ENCODE peak calls at places on chromosomes 13 and 19, in five cellular contexts. One of them, this sample, is unnamed.

GRCh38 chr13:45133396-45134118 is 13.2 kb downstream of the GTF2F2 start:
- DNase-seq in K562: no peak
- DNase-seq in GM12878: no peak
- DNase-seq in H1: no peak
- DNase-seq in HepG2: no peak
- DNase-seq in this sample: peak; percentile 23

GRCh38 chr19:35518313-35518712 is 4.9 kb upstream of the DMKN start:
- DNase-seq in HepG2: no peak
- DNase-seq in GM12878: no peak
- DNase-seq in H1: no peak
- DNase-seq in K562: no peak
- DNase-seq in this sample: peak; percentile 19

GRCh38 chr19:23992348-23992747 is 77.7 kb downstream of the ZNF726 start:
- DNase-seq in H1: no peak
- DNase-seq in HepG2: no peak
- DNase-seq in K562: no peak
- DNase-seq in GM12878: no peak
- DNase-seq in this sample: no peak

GRCh38 chr13:36981156-36981743 is 17.9 kb downstream of the ALG5 start:
- DNase-seq in K562: peak; percentile 10
- DNase-seq in GM12878: no peak
- DNase-seq in HepG2: peak; percentile 45
- DNase-seq in H1: no peak
- DNase-seq in this sample: no peak

GRCh38 chr13:46062190-46062589 is 9.6 kb upstream of the ZC3H13 start:
- DNase-seq in H1: no peak
- DNase-seq in GM12878: no peak
- DNase-seq in K562: no peak
- DNase-seq in HepG2: no peak
- DNase-seq in this sample: no peak

GRCh38 chr19:47075179-47075811 is 26.9 kb upstream of the TMEM160 start:
- DNase-seq in GM12878: no peak
- DNase-seq in H1: no peak
- DNase-seq in HepG2: no peak
- DNase-seq in K562: no peak
- DNase-seq in this sample: no peak

GRCh38 chr19:44623080-44623479 is 9.7 kb downstream of the IGSF23 start:
- DNase-seq in K562: no peak
- DNase-seq in HepG2: no peak
- DNase-seq in GM12878: no peak
- DNase-seq in H1: no peak
- DNase-seq in this sample: no peak

GRCh38 chr19:6065685-6066365 is 44.5 kb downstream of the RFX2 start:
- DNase-seq in K562: peak; percentile 87
- DNase-seq in GM12878: no peak
- DNase-seq in H1: no peak
- DNase-seq in HepG2: peak; percentile 87
- DNase-seq in this sample: no peak

GRCh38 chr19:50795665-50796073 is 5.5 kb downstream of the ACP4 start:
- DNase-seq in HepG2: no peak
- DNase-seq in GM12878: no peak
- DNase-seq in K562: no peak
- DNase-seq in H1: no peak
- DNase-seq in this sample: no peak

GRCh38 chr13:99119686-99120085 is 81.0 kb upstream of the UBAC2 start:
- DNase-seq in HepG2: no peak
- DNase-seq in H1: no peak
- DNase-seq in K562: no peak
- DNase-seq in GM12878: no peak
- DNase-seq in this sample: no peak

GRCh38 chr13:62697702-62698101 is 1282.1 kb upstream of the PCDH20 start:
- DNase-seq in H1: no peak
- DNase-seq in GM12878: no peak
- DNase-seq in K562: no peak
- DNase-seq in HepG2: no peak
- DNase-seq in this sample: no peak

DNA sequence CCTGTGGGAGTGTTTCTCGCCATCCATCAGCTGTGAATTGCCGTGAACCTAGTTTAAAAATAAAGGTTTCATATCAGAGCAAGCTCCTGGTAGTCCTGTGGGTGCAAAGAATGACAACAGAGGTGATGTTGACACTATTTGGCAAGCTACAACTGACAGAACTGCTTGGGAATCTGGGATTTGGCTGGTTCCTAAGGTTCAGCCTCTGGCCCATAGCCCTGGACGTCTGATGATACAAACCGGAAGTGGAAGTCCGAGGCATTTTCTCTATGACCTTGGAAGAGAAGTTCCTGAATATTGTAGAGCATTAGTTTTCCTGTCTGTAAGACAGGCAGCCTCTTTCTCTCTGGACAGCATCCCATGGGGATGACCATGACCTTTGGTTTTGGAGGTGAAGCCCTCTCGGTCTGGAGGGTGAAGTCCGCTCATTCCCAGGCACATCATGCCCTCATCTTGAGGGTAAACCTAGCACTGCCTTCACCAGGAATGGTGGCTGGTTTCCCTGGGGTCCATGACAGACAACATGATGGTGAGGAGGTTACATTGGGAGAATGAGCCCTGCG is 29.1 kb downstream of the GATAD2A start:
- DNase-seq in HepG2: no peak
- DNase-seq in H1: no peak
- DNase-seq in K562: no peak
- DNase-seq in GM12878: no peak
- DNase-seq in this sample: no peak
- TF ChIP-seq MAX in HepG2: no peak
- TF ChIP-seq MAX in H1: no peak
- TF ChIP-seq MAX in K562: no peak
- TF ChIP-seq MAX in GM12878: no peak
- TF ChIP-seq MAX in this sample: no peak

DNA sequence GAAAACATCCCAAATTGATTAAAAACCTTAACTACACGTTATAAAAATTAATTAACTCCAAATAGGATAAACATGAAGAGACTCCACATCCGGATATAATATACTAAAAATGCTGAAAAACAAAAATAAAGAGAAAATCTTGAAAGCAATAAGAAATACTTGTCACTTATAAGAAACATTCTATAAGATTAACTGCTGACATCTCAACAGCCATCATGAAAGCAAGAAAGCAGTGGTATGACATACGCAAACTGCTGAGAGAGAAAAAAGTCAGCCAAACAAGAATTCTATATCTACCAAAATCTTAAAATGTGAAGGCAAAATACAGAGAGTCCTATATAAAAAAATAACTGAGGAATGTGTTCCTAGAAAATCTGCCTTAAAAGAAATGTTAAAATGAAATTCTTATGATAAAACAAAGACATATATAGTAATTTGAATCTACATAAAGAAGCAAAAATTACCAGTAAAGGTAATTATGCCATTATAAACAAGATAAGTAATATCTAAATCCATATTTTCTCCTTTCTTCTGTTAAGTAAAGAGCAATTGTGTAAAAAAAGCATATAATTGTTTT is 1851.1 kb downstream of the PCDH9 start:
- DNase-seq in H1: no peak
- DNase-seq in GM12878: no peak
- DNase-seq in K562: no peak
- DNase-seq in HepG2: no peak
- DNase-seq in this sample: peak; percentile 22
- TF ChIP-seq ZNF274 in H1: no peak
- TF ChIP-seq ZNF274 in GM12878: no peak
- TF ChIP-seq ZNF274 in K562: no peak
- TF ChIP-seq ZNF274 in HepG2: no peak
- TF ChIP-seq ZNF274 in this sample: no peak

GRCh38 chr13:94115054-94115453 is 364.4 kb downstream of the DCT start:
- DNase-seq in H1: no peak
- DNase-seq in HepG2: no peak
- DNase-seq in K562: no peak
- DNase-seq in GM12878: no peak
- DNase-seq in this sample: no peak
- TF ChIP-seq MAX in H1: no peak
- TF ChIP-seq MAX in HepG2: no peak
- TF ChIP-seq MAX in K562: no peak
- TF ChIP-seq MAX in GM12878: no peak
- TF ChIP-seq MAX in this sample: no peak

GRCh38 chr19:38551450-38551813 is 66.3 kb downstream of the MAP4K1 start:
- DNase-seq in K562: no peak
- DNase-seq in GM12878: peak; percentile 52
- DNase-seq in HepG2: no peak
- DNase-seq in H1: no peak
- DNase-seq in this sample: no peak
- TF ChIP-seq ZNF274 in K562: no peak
- TF ChIP-seq ZNF274 in GM12878: no peak
- TF ChIP-seq ZNF274 in HepG2: no peak
- TF ChIP-seq ZNF274 in H1: no peak
- TF ChIP-seq ZNF274 in this sample: no peak

DNA sequence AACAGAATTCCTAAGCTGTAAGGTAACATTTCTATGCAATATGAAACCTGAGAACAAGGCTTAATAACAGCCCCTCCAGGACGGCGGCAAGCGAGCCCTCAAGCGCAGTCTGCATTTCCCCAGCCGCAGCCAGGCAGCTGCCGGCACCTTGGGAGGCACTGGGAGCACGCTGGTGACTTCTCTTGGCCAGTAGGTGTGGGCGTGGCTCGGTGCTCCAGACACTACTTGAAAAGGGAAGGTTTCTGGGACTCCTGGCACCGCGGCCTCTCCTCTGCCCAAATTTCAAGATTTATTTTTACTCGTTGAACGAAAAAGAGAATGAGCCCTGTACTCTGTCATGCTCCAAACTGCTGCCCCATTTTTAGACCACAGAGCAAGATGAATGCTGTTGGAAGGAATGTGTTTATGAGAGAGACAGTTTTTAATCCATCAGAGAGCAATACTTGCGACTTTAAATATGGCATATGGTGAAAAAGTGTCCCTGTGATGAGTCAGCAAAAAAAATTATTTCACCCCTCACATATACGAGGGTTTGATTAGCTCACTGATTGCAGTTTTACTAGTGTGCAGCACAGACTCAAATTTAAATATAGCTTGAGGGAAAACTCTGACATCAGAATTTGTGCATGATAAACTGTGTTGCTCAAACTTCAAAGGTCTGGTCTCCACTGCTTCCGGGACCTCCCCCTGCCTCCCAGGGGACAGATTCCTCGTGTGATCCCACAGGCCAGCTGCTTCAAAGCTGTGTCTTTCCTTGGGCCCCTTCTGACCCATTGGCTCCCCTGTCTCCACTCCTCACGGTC is 81.3 kb downstream of the COL4A2 start:
- DNase-seq in H1: no peak
- DNase-seq in GM12878: no peak
- DNase-seq in K562: no peak
- DNase-seq in HepG2: no peak
- DNase-seq in this sample: no peak
- TF ChIP-seq MAX in H1: no peak
- TF ChIP-seq MAX in GM12878: no peak
- TF ChIP-seq MAX in K562: no peak
- TF ChIP-seq MAX in HepG2: no peak
- TF ChIP-seq MAX in this sample: no peak

DNA sequence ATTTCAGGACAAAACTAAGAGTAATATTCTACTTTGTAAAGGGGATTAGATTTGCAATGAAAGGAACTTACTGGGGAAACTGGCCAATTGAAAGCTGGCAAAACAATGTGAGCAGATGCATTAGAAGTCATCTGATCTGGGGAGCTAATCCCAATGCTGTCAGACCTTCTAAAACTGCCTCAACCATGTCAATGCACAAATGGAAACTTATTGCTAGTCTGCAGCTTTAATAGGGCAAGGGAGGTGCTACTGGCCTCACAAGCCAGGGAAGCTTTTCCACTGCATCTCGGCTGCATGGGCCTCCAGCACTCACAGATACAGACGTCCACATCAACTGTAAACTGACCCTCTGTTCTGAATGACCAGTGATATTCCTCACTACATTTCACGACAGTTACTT is 154.2 kb downstream of the LHFPL6 start:
- DNase-seq in GM12878: no peak
- DNase-seq in HepG2: no peak
- DNase-seq in K562: no peak
- DNase-seq in H1: no peak
- DNase-seq in this sample: no peak
- TF ChIP-seq ZNF274 in GM12878: no peak
- TF ChIP-seq ZNF274 in HepG2: no peak
- TF ChIP-seq ZNF274 in K562: no peak
- TF ChIP-seq ZNF274 in H1: no peak
- TF ChIP-seq ZNF274 in this sample: no peak

GRCh38 chr19:30897553-30897952 is 451.7 kb downstream of the TSHZ3 start:
- DNase-seq in H1: no peak
- DNase-seq in GM12878: no peak
- DNase-seq in K562: no peak
- DNase-seq in HepG2: no peak
- DNase-seq in this sample: no peak

GRCh38 chr19:30898353-30899103 is 450.7 kb downstream of the TSHZ3 start:
- DNase-seq in GM12878: no peak
- DNase-seq in HepG2: no peak
- DNase-seq in H1: peak; percentile 23
- DNase-seq in K562: no peak
- DNase-seq in this sample: no peak

GRCh38 chr19:30896551-30896950 is 452.7 kb downstream of the TSHZ3 start:
- DNase-seq in H1: no peak
- DNase-seq in K562: no peak
- DNase-seq in HepG2: no peak
- DNase-seq in GM12878: no peak
- DNase-seq in this sample: no peak

GRCh38 chr19:30897034-30897433 is 452.2 kb downstream of the TSHZ3 start:
- DNase-seq in K562: no peak
- DNase-seq in H1: no peak
- DNase-seq in GM12878: no peak
- DNase-seq in HepG2: no peak
- DNase-seq in this sample: no peak

DNA sequence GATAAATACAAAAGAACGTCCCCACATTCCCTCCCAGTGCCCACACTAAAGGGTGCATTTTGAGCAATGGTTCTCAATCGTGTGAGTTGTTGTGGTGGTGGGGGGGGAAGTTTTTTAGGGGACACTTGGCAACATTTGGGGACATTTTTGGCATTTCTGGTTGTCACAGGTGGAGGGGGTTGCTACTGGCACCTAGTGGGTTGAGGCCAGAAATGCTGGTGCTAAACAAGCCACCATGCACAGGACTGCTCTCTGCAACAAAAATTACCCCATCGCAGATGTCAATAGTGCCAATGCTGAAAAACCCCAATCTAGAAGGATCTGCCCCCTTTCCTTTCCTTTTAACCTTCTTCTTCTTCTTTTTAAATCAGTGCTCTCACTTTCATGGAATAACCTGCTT is 453.3 kb downstream of the TSHZ3 start:
- DNase-seq in K562: no peak
- DNase-seq in HepG2: no peak
- DNase-seq in GM12878: no peak
- DNase-seq in H1: no peak
- DNase-seq in this sample: no peak
- TF ChIP-seq MAX in K562: no peak
- TF ChIP-seq MAX in HepG2: no peak
- TF ChIP-seq MAX in GM12878: no peak
- TF ChIP-seq MAX in H1: no peak
- TF ChIP-seq MAX in this sample: no peak

GRCh38 chr19:39310558-39311311 is 9.9 kb downstream of the LRFN1 start:
- DNase-seq in H1: no peak
- DNase-seq in HepG2: no peak
- DNase-seq in K562: peak; percentile 90
- DNase-seq in GM12878: no peak
- DNase-seq in this sample: no peak
- TF ChIP-seq ZNF274 in H1: no peak
- TF ChIP-seq ZNF274 in HepG2: no peak
- TF ChIP-seq ZNF274 in K562: no peak
- TF ChIP-seq ZNF274 in GM12878: no peak
- TF ChIP-seq ZNF274 in this sample: no peak

GRCh38 chr13:93876236-93876635 is 603.2 kb downstream of the DCT start:
- DNase-seq in H1: no peak
- DNase-seq in HepG2: no peak
- DNase-seq in K562: no peak
- DNase-seq in GM12878: no peak
- DNase-seq in this sample: no peak
- TF ChIP-seq MAX in H1: no peak
- TF ChIP-seq MAX in HepG2: no peak
- TF ChIP-seq MAX in K562: no peak
- TF ChIP-seq MAX in GM12878: no peak
- TF ChIP-seq MAX in this sample: no peak